ENCODE peak calls at places on chromosome 18, in five cellular contexts. Q is A549, M is glutamatergic neuron, G is NB4, W is brain microvascular endothelial cell. X is an unnamed sample.

GRCh38 chr18:74796928-74797576 is 199.4 kb downstream of the ZNF407 start:
- DNase-seq in M (no peak), G (no peak), W (no peak), Q (no peak), X (peak)

GRCh38 chr18:62634471-62634870 is 80.9 kb upstream of the PHLPP1 start:
- DNase-seq in W (no peak), Q (no peak), M (no peak), G (no peak), X (no peak)

GRCh38 chr18:53567935-53568574 is 656.4 kb downstream of the MBD2 start:
- DNase-seq in G (peak), M (no peak), Q (peak), W (peak), X (peak)

GRCh38 chr18:76821875-76822509 is 365 bp upstream of the ZNF236 start:
- DNase-seq in Q (peak), W (no peak), G (peak), M (peak), X (peak)

GRCh38 chr18:78603584-78603983 is 376.0 kb upstream of the SALL3 start:
- DNase-seq in Q (no peak), W (no peak), G (no peak), M (no peak), X (no peak)

GRCh38 chr18:53458266-53458665 is 766.2 kb downstream of the MBD2 start:
- DNase-seq in W (no peak), Q (no peak), G (no peak), M (no peak), X (peak)

GRCh38 chr18:47944972-47945843 is 14.7 kb upstream of the SMAD2 start:
- DNase-seq in Q (peak), M (no peak), G (peak), W (no peak), X (no peak)

GRCh38 chr18:7743256-7743655 is 176.1 kb downstream of the PTPRM start:
- DNase-seq in G (no peak), M (no peak), W (no peak), Q (no peak), X (peak)

GRCh38 chr18:30302181-30302580 is 740.4 kb downstream of the DSC3 start:
- DNase-seq in W (no peak), M (no peak), Q (no peak), G (no peak), X (no peak)

DNA sequence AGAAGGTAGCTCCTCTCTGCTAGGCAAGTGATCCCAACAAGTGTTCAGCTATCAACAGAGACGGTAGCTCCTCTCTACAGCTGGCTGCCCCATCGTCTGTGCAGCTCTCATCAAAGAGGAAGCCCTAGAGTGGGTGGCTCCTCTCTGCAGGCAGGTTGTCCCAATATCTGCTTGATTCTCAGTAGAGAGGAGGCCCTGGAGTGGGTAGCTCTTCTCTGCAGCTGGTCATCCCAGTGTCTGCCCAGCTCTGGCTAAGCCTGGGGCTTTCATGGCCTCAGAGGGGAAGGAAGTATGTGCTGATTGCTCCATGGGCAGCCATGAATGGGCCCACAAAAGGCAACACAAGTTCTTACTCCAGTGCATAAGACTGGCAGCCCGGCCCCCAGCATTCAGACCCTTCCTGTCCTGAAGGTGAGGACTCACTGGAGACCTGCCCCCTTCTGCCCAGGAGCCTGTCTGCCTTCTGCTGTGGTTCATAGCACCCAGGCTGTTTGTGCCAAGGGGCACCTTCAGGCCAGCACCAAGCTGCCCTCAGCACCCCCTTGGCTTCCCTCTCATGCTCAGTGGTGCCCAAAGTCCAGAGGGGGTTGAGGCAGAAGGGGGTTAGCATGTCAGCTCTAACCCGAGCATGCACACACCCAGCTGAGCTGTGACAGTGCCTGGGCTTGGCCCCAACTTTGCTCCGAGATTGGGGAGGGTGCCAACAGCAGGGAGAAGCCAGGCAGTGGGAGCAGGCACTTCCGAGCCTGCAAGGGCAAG is 48.9 kb downstream of the CCDC68 start:
- DNase-seq in W (no peak), G (no peak), Q (no peak), M (no peak), X (no peak)
- TF ChIP-seq CTCF in W (no peak), G (no peak), Q (no peak), M (no peak), X (no peak)

DNA sequence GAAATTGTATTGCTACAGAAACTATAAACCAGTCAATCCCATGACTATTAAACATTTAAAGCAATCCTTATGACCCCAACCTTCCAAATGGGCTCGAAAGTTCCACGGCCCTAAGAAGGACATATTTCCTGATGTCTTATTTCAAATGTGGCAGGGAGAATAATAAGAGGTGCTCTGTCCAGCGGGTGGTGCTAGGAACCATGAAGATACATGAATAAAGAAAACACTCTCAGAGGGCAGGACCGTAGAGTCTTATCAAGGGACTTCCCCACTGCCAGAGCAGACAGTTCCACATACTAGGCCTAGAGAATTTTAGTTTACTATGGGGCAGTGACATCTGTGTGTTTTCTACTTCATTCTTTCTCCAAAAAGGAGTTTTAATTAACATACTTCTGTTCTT is 187.1 kb upstream of the PIK3C3 start:
- DNase-seq in W (peak), G (peak), M (no peak), Q (peak), X (peak)
- TF ChIP-seq CTCF in W (peak), G (no peak), M (no peak), Q (no peak), X (peak)

GRCh38 chr18:24860978-24861680 is 400.7 kb downstream of the HRH4 start:
- DNase-seq in M (no peak), G (no peak), Q (no peak), W (no peak), X (no peak)
- TF ChIP-seq CTCF in M (no peak), G (no peak), Q (no peak), W (no peak), X (no peak)

GRCh38 chr18:11512096-11513030 is 97.0 kb upstream of the SLC35G4 start:
- DNase-seq in W (peak), M (no peak), Q (peak), G (no peak), X (no peak)
- TF ChIP-seq CTCF in W (peak), M (no peak), Q (peak), G (no peak), X (peak)

GRCh38 chr18:39297225-39297624 is 1731.6 kb upstream of the CELF4 start:
- DNase-seq in Q (no peak), W (no peak), M (no peak), G (no peak), X (no peak)
- TF ChIP-seq CTCF in Q (no peak), W (no peak), M (no peak), G (no peak), X (no peak)

DNA sequence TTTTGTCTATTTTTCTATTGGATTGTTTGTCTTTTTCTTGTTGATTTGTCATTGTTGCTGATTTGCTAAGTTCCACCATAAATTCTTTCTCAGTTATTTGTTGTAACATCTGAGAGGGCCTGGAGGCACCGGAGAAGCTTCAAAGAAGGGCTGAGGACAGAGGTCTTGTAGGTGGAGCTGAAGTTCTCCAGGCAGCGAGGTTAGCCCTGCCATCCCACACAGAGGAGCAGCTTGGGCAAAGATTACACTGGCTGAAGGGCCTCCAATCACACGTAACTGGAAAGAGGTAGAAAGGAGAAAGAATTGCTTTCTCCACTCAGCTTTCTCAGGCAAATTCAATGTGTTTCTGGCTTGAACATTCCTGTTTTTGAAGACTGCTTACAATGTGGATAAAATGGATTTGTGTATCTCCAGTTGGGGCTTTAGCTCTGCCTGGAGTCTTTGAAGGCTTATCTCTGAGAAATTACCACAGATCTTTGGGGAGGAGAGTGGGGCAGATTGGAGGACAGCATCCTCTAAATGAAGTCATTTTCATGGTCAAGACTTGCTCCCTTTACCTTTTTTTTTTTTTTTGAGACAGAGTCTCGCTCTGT is 21.1 kb upstream of the EMILIN2 start:
- DNase-seq in W (no peak), G (no peak), M (no peak), Q (no peak), X (no peak)
- TF ChIP-seq CTCF in W (no peak), G (no peak), M (no peak), Q (no peak), X (no peak)

DNA sequence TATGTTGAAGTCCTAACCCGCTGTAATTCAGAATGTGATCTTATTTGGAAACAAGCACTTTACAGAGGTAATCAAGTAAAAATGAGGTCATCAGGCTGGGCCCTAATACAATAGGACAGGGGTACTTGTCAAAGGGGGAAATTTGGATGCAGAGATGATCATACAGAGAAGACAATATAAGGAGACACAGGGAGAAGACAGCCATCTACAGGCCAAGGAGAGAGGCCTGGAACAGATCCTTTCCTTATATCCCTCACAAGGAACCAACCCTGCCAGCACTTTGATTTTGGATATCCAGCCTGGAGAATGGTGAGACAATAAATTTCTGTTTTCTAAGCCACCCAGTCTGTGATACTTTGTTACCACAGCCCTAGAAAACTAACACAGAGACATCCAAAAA is 104.3 kb downstream of the METTL4 start:
- DNase-seq in W (no peak), M (no peak), Q (no peak), G (no peak), X (no peak)
- TF ChIP-seq CTCF in W (no peak), M (no peak), Q (peak), G (no peak), X (no peak)

GRCh38 chr18:58052960-58053359 is 8.9 kb downstream of the NEDD4L start:
- DNase-seq in W (no peak), M (no peak), Q (no peak), G (no peak), X (no peak)

GRCh38 chr18:58054041-58054733 is 10.2 kb downstream of the NEDD4L start:
- DNase-seq in M (no peak), G (no peak), Q (peak), W (peak), X (peak)

GRCh38 chr18:58048243-58048642 is 4.2 kb downstream of the NEDD4L start:
- DNase-seq in M (no peak), Q (no peak), G (no peak), W (no peak), X (no peak)

GRCh38 chr18:58049000-58049688 is 5.1 kb downstream of the NEDD4L start:
- DNase-seq in W (no peak), G (no peak), Q (no peak), M (no peak), X (no peak)

DNA sequence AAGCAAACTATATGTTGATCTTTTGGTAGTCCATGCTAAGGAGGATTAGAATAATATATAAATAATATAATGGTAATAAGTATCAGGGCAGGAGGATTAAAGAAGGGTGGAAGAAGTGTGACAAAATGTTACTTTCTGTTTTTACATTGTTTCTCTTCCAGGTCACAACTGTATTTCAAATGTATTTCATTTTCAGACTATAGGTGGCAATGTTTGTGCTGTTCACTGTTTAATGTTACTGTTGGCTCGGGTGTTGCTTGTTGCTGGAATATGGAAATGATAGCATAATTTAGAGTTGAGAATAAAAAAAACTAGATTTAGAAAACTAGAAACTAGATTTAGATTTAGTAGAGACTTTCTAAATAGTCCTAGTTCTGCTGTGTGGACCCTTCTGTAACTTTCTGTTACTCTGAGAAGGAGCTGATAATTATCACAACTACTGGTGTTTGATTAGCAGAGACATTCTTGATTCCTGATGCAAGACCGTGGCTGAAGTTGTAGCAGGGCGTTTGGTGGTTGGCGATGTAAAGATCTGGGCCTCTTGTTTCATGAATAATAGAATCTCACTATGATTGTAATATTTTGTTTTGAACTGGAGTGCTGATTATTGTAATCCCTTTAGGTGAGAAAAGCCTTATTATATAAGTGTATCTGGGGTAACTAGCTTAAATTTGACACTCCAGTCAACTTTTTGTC is 7.9 kb downstream of the NEDD4L start:
- DNase-seq in W (peak), M (no peak), G (peak), Q (no peak), X (peak)
- TF ChIP-seq CTCF in W (peak), M (no peak), G (peak), Q (peak), X (peak)

X was measured in cardiac muscle cell.